ENCODE peak calls at places on chromosome 7, in ten cellular contexts. One of them, this sample, is unnamed.

GRCh38 chr7:30170460-30171197 is 35.8 kb downstream of the MTURN start:
- DNase-seq in right cardiac atrium: no peak
- DNase-seq in fibroblast of lung: no peak
- DNase-seq in GM23248: peak; percentile 53
- DNase-seq in body of pancreas: no peak
- DNase-seq in lower lobe of right lung: no peak
- DNase-seq in cardiac muscle cell: no peak
- DNase-seq in naive thymus-derived CD4-positive, alpha-beta T cell: no peak
- DNase-seq in A549: no peak
- DNase-seq in Panc1: no peak
- DNase-seq in this sample: no peak

GRCh38 chr7:16299853-16300252 is 121.5 kb downstream of the CRPPA start:
- DNase-seq in Panc1: no peak
- DNase-seq in A549: no peak
- DNase-seq in body of pancreas: no peak
- DNase-seq in naive thymus-derived CD4-positive, alpha-beta T cell: no peak
- DNase-seq in lower lobe of right lung: no peak
- DNase-seq in fibroblast of lung: peak; percentile 70
- DNase-seq in cardiac muscle cell: no peak
- DNase-seq in right cardiac atrium: no peak
- DNase-seq in GM23248: no peak
- DNase-seq in this sample: no peak

GRCh38 chr7:28052933-28053332 is 127.7 kb downstream of the JAZF1 start:
- DNase-seq in cardiac muscle cell: peak; percentile 30
- DNase-seq in lower lobe of right lung: no peak
- DNase-seq in right cardiac atrium: no peak
- DNase-seq in body of pancreas: no peak
- DNase-seq in A549: no peak
- DNase-seq in GM23248: peak; percentile 74
- DNase-seq in naive thymus-derived CD4-positive, alpha-beta T cell: no peak
- DNase-seq in fibroblast of lung: peak; percentile 76
- DNase-seq in Panc1: no peak
- DNase-seq in this sample: no peak

GRCh38 chr7:4789194-4790077 is 14.0 kb downstream of the AP5Z1 start:
- DNase-seq in cardiac muscle cell: no peak
- DNase-seq in right cardiac atrium: peak; percentile 82
- DNase-seq in lower lobe of right lung: no peak
- DNase-seq in body of pancreas: no peak
- DNase-seq in fibroblast of lung: no peak
- DNase-seq in Panc1: no peak
- DNase-seq in A549: no peak
- DNase-seq in naive thymus-derived CD4-positive, alpha-beta T cell: no peak
- DNase-seq in GM23248: no peak
- DNase-seq in this sample: no peak

GRCh38 chr7:157018997-157019591 is 8.6 kb upstream of the MNX1 start:
- DNase-seq in A549: no peak
- DNase-seq in body of pancreas: no peak
- DNase-seq in naive thymus-derived CD4-positive, alpha-beta T cell: no peak
- DNase-seq in lower lobe of right lung: no peak
- DNase-seq in fibroblast of lung: no peak
- DNase-seq in cardiac muscle cell: no peak
- DNase-seq in right cardiac atrium: no peak
- DNase-seq in Panc1: no peak
- DNase-seq in GM23248: no peak
- DNase-seq in this sample: peak; percentile 66

GRCh38 chr7:124171068-124171467 is 138.2 kb upstream of the TMEM229A start:
- DNase-seq in naive thymus-derived CD4-positive, alpha-beta T cell: no peak
- DNase-seq in fibroblast of lung: peak; percentile 85
- DNase-seq in A549: no peak
- DNase-seq in body of pancreas: peak; percentile 20
- DNase-seq in cardiac muscle cell: peak; percentile 14
- DNase-seq in right cardiac atrium: peak; percentile 40
- DNase-seq in lower lobe of right lung: no peak
- DNase-seq in GM23248: no peak
- DNase-seq in Panc1: no peak
- DNase-seq in this sample: no peak

GRCh38 chr7:1432411-1433082 is 26.7 kb downstream of the MICALL2 start:
- DNase-seq in naive thymus-derived CD4-positive, alpha-beta T cell: peak; percentile 65
- DNase-seq in A549: peak; percentile 66
- DNase-seq in cardiac muscle cell: peak; percentile 65
- DNase-seq in lower lobe of right lung: peak; percentile 81
- DNase-seq in body of pancreas: peak; percentile 75
- DNase-seq in fibroblast of lung: peak; percentile 46
- DNase-seq in Panc1: peak; percentile 24
- DNase-seq in GM23248: peak; percentile 62
- DNase-seq in right cardiac atrium: peak; percentile 90
- DNase-seq in this sample: no peak

GRCh38 chr7:64314493-64315020 is 796 bp downstream of the ZNF736 start:
- DNase-seq in Panc1: no peak
- DNase-seq in body of pancreas: no peak
- DNase-seq in GM23248: no peak
- DNase-seq in A549: no peak
- DNase-seq in right cardiac atrium: peak; percentile 35
- DNase-seq in cardiac muscle cell: no peak
- DNase-seq in lower lobe of right lung: no peak
- DNase-seq in naive thymus-derived CD4-positive, alpha-beta T cell: no peak
- DNase-seq in fibroblast of lung: no peak
- DNase-seq in this sample: no peak

GRCh38 chr7:157851501-157852067 is 514.8 kb downstream of the DNAJB6 start:
- DNase-seq in Panc1: no peak
- DNase-seq in GM23248: no peak
- DNase-seq in fibroblast of lung: no peak
- DNase-seq in right cardiac atrium: peak; percentile 89
- DNase-seq in A549: no peak
- DNase-seq in lower lobe of right lung: peak; percentile 89
- DNase-seq in body of pancreas: peak; percentile 33
- DNase-seq in cardiac muscle cell: no peak
- DNase-seq in naive thymus-derived CD4-positive, alpha-beta T cell: peak; percentile 90
- DNase-seq in this sample: peak; percentile 76

GRCh38 chr7:47100815-47101435 is 481.0 kb downstream of the TNS3 start:
- DNase-seq in lower lobe of right lung: peak; percentile 74
- DNase-seq in Panc1: peak; percentile 5
- DNase-seq in fibroblast of lung: peak; percentile 66
- DNase-seq in cardiac muscle cell: peak; percentile 84
- DNase-seq in right cardiac atrium: peak; percentile 74
- DNase-seq in GM23248: peak; percentile 79
- DNase-seq in A549: peak; percentile 45
- DNase-seq in naive thymus-derived CD4-positive, alpha-beta T cell: no peak
- DNase-seq in body of pancreas: peak; percentile 77
- DNase-seq in this sample: no peak

GRCh38 chr7:47100148-47100547 is 481.8 kb downstream of the TNS3 start:
- DNase-seq in GM23248: no peak
- DNase-seq in body of pancreas: no peak
- DNase-seq in fibroblast of lung: no peak
- DNase-seq in lower lobe of right lung: no peak
- DNase-seq in right cardiac atrium: no peak
- DNase-seq in Panc1: no peak
- DNase-seq in A549: no peak
- DNase-seq in naive thymus-derived CD4-positive, alpha-beta T cell: no peak
- DNase-seq in cardiac muscle cell: no peak
- DNase-seq in this sample: no peak

GRCh38 chr7:47104206-47104549 is 477.7 kb downstream of the TNS3 start:
- DNase-seq in cardiac muscle cell: peak; percentile 38
- DNase-seq in A549: no peak
- DNase-seq in fibroblast of lung: no peak
- DNase-seq in right cardiac atrium: no peak
- DNase-seq in body of pancreas: no peak
- DNase-seq in lower lobe of right lung: no peak
- DNase-seq in naive thymus-derived CD4-positive, alpha-beta T cell: no peak
- DNase-seq in Panc1: no peak
- DNase-seq in GM23248: peak; percentile 35
- DNase-seq in this sample: no peak

GRCh38 chr7:47103498-47104205 is 478.3 kb downstream of the TNS3 start:
- DNase-seq in A549: no peak
- DNase-seq in right cardiac atrium: no peak
- DNase-seq in naive thymus-derived CD4-positive, alpha-beta T cell: no peak
- DNase-seq in lower lobe of right lung: no peak
- DNase-seq in fibroblast of lung: no peak
- DNase-seq in GM23248: no peak
- DNase-seq in body of pancreas: no peak
- DNase-seq in Panc1: no peak
- DNase-seq in cardiac muscle cell: no peak
- DNase-seq in this sample: no peak

DNA sequence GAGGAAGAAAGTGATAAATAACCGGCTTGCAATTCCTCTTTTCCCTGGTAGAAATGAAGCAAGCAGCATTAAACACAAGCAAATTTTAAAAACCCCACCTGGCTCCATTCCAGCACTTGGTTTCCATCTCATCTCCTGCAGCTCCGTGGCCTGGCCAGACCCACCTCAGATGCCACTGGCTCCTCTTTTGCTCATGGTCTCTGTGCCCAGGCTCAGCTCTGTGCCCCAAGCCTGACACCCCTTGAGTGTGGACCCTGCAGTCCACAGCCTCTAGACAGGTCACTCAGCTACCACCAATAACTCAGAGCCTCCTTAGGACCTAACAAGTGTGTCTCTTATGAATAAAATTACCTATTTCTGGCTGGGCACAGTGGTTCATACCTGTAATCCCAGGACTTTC is 479.5 kb downstream of the TNS3 start:
- DNase-seq in cardiac muscle cell: no peak
- DNase-seq in fibroblast of lung: no peak
- DNase-seq in body of pancreas: no peak
- DNase-seq in A549: no peak
- DNase-seq in GM23248: no peak
- DNase-seq in naive thymus-derived CD4-positive, alpha-beta T cell: no peak
- DNase-seq in right cardiac atrium: no peak
- DNase-seq in lower lobe of right lung: no peak
- DNase-seq in Panc1: no peak
- DNase-seq in this sample: no peak
- H3K4me1 ChIP-seq in cardiac muscle cell: no peaks in the 10 kb centered on the region
- H3K4me1 ChIP-seq in fibroblast of lung: no peaks in the 10 kb centered on the region
- H3K4me1 ChIP-seq in body of pancreas: no peaks in the 10 kb centered on the region
- H3K4me1 ChIP-seq in A549: peaks cover 4% of the 10 kb centered on the region
- H3K4me1 ChIP-seq in GM23248: no peaks in the 10 kb centered on the region
- H3K4me1 ChIP-seq in naive thymus-derived CD4-positive, alpha-beta T cell: no peaks in the 10 kb centered on the region
- H3K4me1 ChIP-seq in right cardiac atrium: no peaks in the 10 kb centered on the region
- H3K4me1 ChIP-seq in lower lobe of right lung: no peaks in the 10 kb centered on the region
- H3K4me1 ChIP-seq in Panc1: no peaks in the 10 kb centered on the region
- H3K4me1 ChIP-seq in this sample: no peaks in the 10 kb centered on the region

GRCh38 chr7:21603477-21603876 is 60.6 kb downstream of the DNAH11 start:
- DNase-seq in fibroblast of lung: no peak
- DNase-seq in body of pancreas: no peak
- DNase-seq in A549: no peak
- DNase-seq in Panc1: no peak
- DNase-seq in GM23248: no peak
- DNase-seq in naive thymus-derived CD4-positive, alpha-beta T cell: no peak
- DNase-seq in right cardiac atrium: no peak
- DNase-seq in lower lobe of right lung: no peak
- DNase-seq in cardiac muscle cell: no peak
- DNase-seq in this sample: no peak
- H3K4me1 ChIP-seq in fibroblast of lung: no peaks in the 10 kb centered on the region
- H3K4me1 ChIP-seq in body of pancreas: no peaks in the 10 kb centered on the region
- H3K4me1 ChIP-seq in A549: no peaks in the 10 kb centered on the region
- H3K4me1 ChIP-seq in Panc1: no peaks in the 10 kb centered on the region
- H3K4me1 ChIP-seq in GM23248: no peaks in the 10 kb centered on the region
- H3K4me1 ChIP-seq in naive thymus-derived CD4-positive, alpha-beta T cell: no peaks in the 10 kb centered on the region
- H3K4me1 ChIP-seq in right cardiac atrium: no peaks in the 10 kb centered on the region
- H3K4me1 ChIP-seq in lower lobe of right lung: no peaks in the 10 kb centered on the region
- H3K4me1 ChIP-seq in cardiac muscle cell: no peaks in the 10 kb centered on the region
- H3K4me1 ChIP-seq in this sample: no peaks in the 10 kb centered on the region

GRCh38 chr7:43604251-43604650 is 21.3 kb downstream of the STK17A start:
- DNase-seq in GM23248: no peak
- DNase-seq in cardiac muscle cell: no peak
- DNase-seq in right cardiac atrium: no peak
- DNase-seq in A549: no peak
- DNase-seq in Panc1: no peak
- DNase-seq in fibroblast of lung: no peak
- DNase-seq in body of pancreas: no peak
- DNase-seq in lower lobe of right lung: no peak
- DNase-seq in naive thymus-derived CD4-positive, alpha-beta T cell: no peak
- DNase-seq in this sample: no peak

GRCh38 chr7:43600046-43600445 is 17.1 kb downstream of the STK17A start:
- DNase-seq in Panc1: no peak
- DNase-seq in fibroblast of lung: no peak
- DNase-seq in lower lobe of right lung: no peak
- DNase-seq in body of pancreas: no peak
- DNase-seq in GM23248: no peak
- DNase-seq in cardiac muscle cell: no peak
- DNase-seq in right cardiac atrium: no peak
- DNase-seq in A549: no peak
- DNase-seq in naive thymus-derived CD4-positive, alpha-beta T cell: no peak
- DNase-seq in this sample: no peak

GRCh38 chr7:43602271-43602670 is 19.4 kb downstream of the STK17A start:
- DNase-seq in Panc1: no peak
- DNase-seq in body of pancreas: no peak
- DNase-seq in cardiac muscle cell: no peak
- DNase-seq in lower lobe of right lung: no peak
- DNase-seq in A549: no peak
- DNase-seq in GM23248: peak; percentile 26
- DNase-seq in naive thymus-derived CD4-positive, alpha-beta T cell: no peak
- DNase-seq in fibroblast of lung: no peak
- DNase-seq in right cardiac atrium: no peak
- DNase-seq in this sample: no peak
- H3K4me1 ChIP-seq in Panc1: no peaks in the 10 kb centered on the region
- H3K4me1 ChIP-seq in body of pancreas: no peaks in the 10 kb centered on the region
- H3K4me1 ChIP-seq in cardiac muscle cell: no peaks in the 10 kb centered on the region
- H3K4me1 ChIP-seq in lower lobe of right lung: no peaks in the 10 kb centered on the region
- H3K4me1 ChIP-seq in A549: no peaks in the 10 kb centered on the region
- H3K4me1 ChIP-seq in GM23248: peaks cover 6% of the 10 kb centered on the region
- H3K4me1 ChIP-seq in naive thymus-derived CD4-positive, alpha-beta T cell: peaks cover 65% of the 10 kb centered on the region
- H3K4me1 ChIP-seq in fibroblast of lung: no peaks in the 10 kb centered on the region
- H3K4me1 ChIP-seq in right cardiac atrium: peaks cover 1% of the 10 kb centered on the region
- H3K4me1 ChIP-seq in this sample: no peaks in the 10 kb centered on the region

GRCh38 chr7:41915861-41916260 is 213.0 kb upstream of the INHBA start:
- DNase-seq in body of pancreas: no peak
- DNase-seq in right cardiac atrium: no peak
- DNase-seq in A549: no peak
- DNase-seq in Panc1: no peak
- DNase-seq in fibroblast of lung: no peak
- DNase-seq in GM23248: peak; percentile 23
- DNase-seq in lower lobe of right lung: no peak
- DNase-seq in naive thymus-derived CD4-positive, alpha-beta T cell: no peak
- DNase-seq in cardiac muscle cell: no peak
- DNase-seq in this sample: no peak

GRCh38 chr7:41911792-41912191 is 208.9 kb upstream of the INHBA start:
- DNase-seq in Panc1: no peak
- DNase-seq in naive thymus-derived CD4-positive, alpha-beta T cell: no peak
- DNase-seq in A549: no peak
- DNase-seq in body of pancreas: no peak
- DNase-seq in fibroblast of lung: peak; percentile 41
- DNase-seq in GM23248: peak; percentile 79
- DNase-seq in cardiac muscle cell: no peak
- DNase-seq in lower lobe of right lung: no peak
- DNase-seq in right cardiac atrium: no peak
- DNase-seq in this sample: no peak

GRCh38 chr7:41912851-41913580 is 210.1 kb upstream of the INHBA start:
- DNase-seq in body of pancreas: no peak
- DNase-seq in right cardiac atrium: no peak
- DNase-seq in fibroblast of lung: no peak
- DNase-seq in GM23248: no peak
- DNase-seq in naive thymus-derived CD4-positive, alpha-beta T cell: no peak
- DNase-seq in Panc1: no peak
- DNase-seq in A549: no peak
- DNase-seq in cardiac muscle cell: no peak
- DNase-seq in lower lobe of right lung: no peak
- DNase-seq in this sample: no peak

GRCh38 chr7:41910916-41911315 is 208.0 kb upstream of the INHBA start:
- DNase-seq in naive thymus-derived CD4-positive, alpha-beta T cell: no peak
- DNase-seq in cardiac muscle cell: no peak
- DNase-seq in right cardiac atrium: no peak
- DNase-seq in body of pancreas: no peak
- DNase-seq in lower lobe of right lung: no peak
- DNase-seq in A549: no peak
- DNase-seq in Panc1: no peak
- DNase-seq in GM23248: peak; percentile 64
- DNase-seq in fibroblast of lung: no peak
- DNase-seq in this sample: no peak

GRCh38 chr7:41912426-41912825 is 209.5 kb upstream of the INHBA start:
- DNase-seq in right cardiac atrium: no peak
- DNase-seq in lower lobe of right lung: no peak
- DNase-seq in naive thymus-derived CD4-positive, alpha-beta T cell: no peak
- DNase-seq in body of pancreas: no peak
- DNase-seq in cardiac muscle cell: no peak
- DNase-seq in Panc1: no peak
- DNase-seq in GM23248: no peak
- DNase-seq in fibroblast of lung: no peak
- DNase-seq in A549: no peak
- DNase-seq in this sample: no peak
- H3K4me1 ChIP-seq in right cardiac atrium: no peaks in the 10 kb centered on the region
- H3K4me1 ChIP-seq in lower lobe of right lung: no peaks in the 10 kb centered on the region
- H3K4me1 ChIP-seq in naive thymus-derived CD4-positive, alpha-beta T cell: no peaks in the 10 kb centered on the region
- H3K4me1 ChIP-seq in body of pancreas: no peaks in the 10 kb centered on the region
- H3K4me1 ChIP-seq in cardiac muscle cell: no peaks in the 10 kb centered on the region
- H3K4me1 ChIP-seq in Panc1: no peaks in the 10 kb centered on the region
- H3K4me1 ChIP-seq in GM23248: peaks cover 58% of the 10 kb centered on the region
- H3K4me1 ChIP-seq in fibroblast of lung: peaks cover 26% of the 10 kb centered on the region
- H3K4me1 ChIP-seq in A549: peaks cover 17% of the 10 kb centered on the region
- H3K4me1 ChIP-seq in this sample: no peaks in the 10 kb centered on the region